ENCODE peak calls at places on chromosome 6, in seven cellular contexts. O, F, J, Q, L, U and N are unnamed samples.

GRCh38 chr6:2376429-2377355 is 131.3 kb upstream of the GMDS start:
- DNase-seq in F (peak), Q (no peak), O (no peak), L (no peak), J (no peak), U (no peak), N (no peak)

GRCh38 chr6:27617046-27617687 is 144.3 kb upstream of the ZNF184 start:
- DNase-seq in J (no peak), L (no peak), Q (no peak), O (peak), F (peak), U (no peak), N (no peak)

GRCh38 chr6:157143885-157144795 is 179.2 kb downstream of the TMEM242 start:
- DNase-seq in J (no peak), U (no peak), L (no peak), Q (no peak), O (no peak), F (no peak), N (no peak)

GRCh38 chr6:92810913-92811312 is 608.4 kb downstream of the EPHA7 start:
- DNase-seq in U (no peak), L (no peak), J (no peak), O (peak), Q (no peak), F (peak), N (peak)

GRCh38 chr6:165876568-165876967 is 213.5 kb upstream of the PDE10A start:
- DNase-seq in L (peak), Q (no peak), J (no peak), U (no peak), F (peak), O (no peak), N (no peak)

GRCh38 chr6:76435174-76435573 is 362.7 kb upstream of the IMPG1 start:
- DNase-seq in Q (no peak), J (no peak), F (no peak), L (no peak), U (no peak), O (no peak), N (no peak)

GRCh38 chr6:70396796-70397729 is 16.2 kb upstream of the FAM135A start:
- DNase-seq in J (no peak), O (no peak), F (no peak), Q (no peak), L (no peak), U (no peak), N (no peak)

GRCh38 chr6:81241717-81242116 is 510.8 kb downstream of the TENT5A start:
- DNase-seq in J (no peak), L (no peak), O (peak), U (peak), Q (no peak), F (peak), N (no peak)

GRCh38 chr6:159761135-159761872 is 541 bp upstream of the ACAT2 start:
- DNase-seq in U (no peak), J (no peak), O (peak), L (peak), F (peak), Q (peak), N (no peak)

GRCh38 chr6:27468334-27468733 is 4.6 kb downstream of the ZNF184 start:
- DNase-seq in F (peak), U (no peak), Q (no peak), L (no peak), O (no peak), J (no peak), N (no peak)

GRCh38 chr6:68572525-68572924 is 62.6 kb upstream of the ADGRB3 start:
- DNase-seq in O (peak), L (no peak), Q (no peak), U (peak), J (no peak), F (peak), N (peak)

GRCh38 chr6:213284-213683 is 79.0 kb upstream of the DUSP22 start:
- DNase-seq in J (no peak), F (no peak), Q (no peak), U (no peak), L (no peak), O (no peak), N (no peak)

GRCh38 chr6:28207244-28208179 is 17.6 kb upstream of the ZSCAN9 start:
- DNase-seq in F (peak), Q (peak), U (no peak), O (peak), L (no peak), J (no peak), N (no peak)

GRCh38 chr6:143677891-143678737 is at the start of gene PHACTR2:
- DNase-seq in Q (peak), O (no peak), L (peak), U (peak), J (peak), F (peak), N (no peak)

GRCh38 chr6:16397623-16398022 is 159.2 kb downstream of the GMPR start:
- DNase-seq in J (no peak), L (no peak), Q (no peak), F (no peak), O (no peak), U (no peak), N (no peak)

GRCh38 chr6:17015144-17015543 is 86.7 kb upstream of the STMND1 start:
- DNase-seq in F (peak), Q (no peak), L (no peak), U (no peak), J (no peak), O (peak), N (no peak)

GRCh38 chr6:132300323-132300949 is 100.8 kb downstream of the MOXD1 start:
- DNase-seq in F (peak), L (no peak), O (peak), Q (no peak), U (peak), J (no peak), N (peak)

GRCh38 chr6:159080217-159080976 is 35.6 kb upstream of the TAGAP start:
- DNase-seq in J (no peak), F (no peak), O (peak), L (peak), Q (no peak), U (no peak), N (no peak)

GRCh38 chr6:124795879-124796838 is 166.1 kb upstream of the RNF217 start:
- DNase-seq in U (no peak), Q (no peak), F (peak), J (no peak), O (peak), L (no peak), N (no peak)

GRCh38 chr6:140921366-140922226 is 1211.1 kb upstream of the GJE1 start:
- DNase-seq in J (no peak), O (peak), Q (no peak), F (peak), L (no peak), U (peak), N (peak)

GRCh38 chr6:147662639-147663038 is 154.1 kb downstream of the SAMD5 start:
- DNase-seq in U (no peak), Q (no peak), F (no peak), J (no peak), O (no peak), L (no peak), N (no peak)

GRCh38 chr6:123316733-123317323 is 319.9 kb downstream of the TRDN start:
- DNase-seq in O (peak), L (no peak), Q (no peak), F (peak), J (no peak), U (no peak), N (no peak)

GRCh38 chr6:149043476-149044130 is 273.9 kb upstream of the TAB2 start:
- DNase-seq in U (peak), L (no peak), J (no peak), O (peak), F (no peak), Q (no peak), N (no peak)

GRCh38 chr6:106637718-106638341 is 8.5 kb downstream of the QRSL1 start:
- DNase-seq in J (no peak), Q (no peak), F (no peak), U (no peak), L (no peak), O (peak), N (peak)

GRCh38 chr6:154969796-154970195 is 25.3 kb upstream of the TIAM2 start:
- DNase-seq in J (no peak), L (no peak), F (peak), O (no peak), U (no peak), Q (no peak), N (no peak)

GRCh38 chr6:89888871-89889270 is 5.4 kb upstream of the GJA10 start:
- DNase-seq in F (peak), Q (no peak), J (no peak), U (no peak), L (no peak), O (no peak), N (no peak)

GRCh38 chr6:168048724-168049025 is 30.3 kb downstream of the FRMD1 start:
- DNase-seq in F (no peak), J (no peak), L (no peak), Q (peak), O (no peak), U (no peak), N (no peak)

GRCh38 chr6:159758031-159759001 is 3.5 kb upstream of the ACAT2 start:
- DNase-seq in Q (no peak), J (no peak), U (no peak), O (no peak), L (no peak), F (peak), N (no peak)

GRCh38 chr6:31464252-31465184 is 33.4 kb upstream of the MICB start:
- DNase-seq in U (no peak), J (no peak), O (no peak), L (no peak), Q (no peak), F (no peak), N (no peak)

GRCh38 chr6:56693246-56693607 is 50.5 kb upstream of the DST start:
- DNase-seq in O (no peak), U (no peak), F (peak), L (peak), Q (peak), J (no peak), N (no peak)

GRCh38 chr6:146358341-146359046 is 185.1 kb upstream of the RAB32 start:
- DNase-seq in L (no peak), O (no peak), Q (no peak), J (no peak), F (peak), U (no peak), N (no peak)
- H3K4me3 ChIP-seq in L (no peak), O (no peak), Q (no peak), J (no peak), F (peak), U (no peak), N (no peak)

DNA sequence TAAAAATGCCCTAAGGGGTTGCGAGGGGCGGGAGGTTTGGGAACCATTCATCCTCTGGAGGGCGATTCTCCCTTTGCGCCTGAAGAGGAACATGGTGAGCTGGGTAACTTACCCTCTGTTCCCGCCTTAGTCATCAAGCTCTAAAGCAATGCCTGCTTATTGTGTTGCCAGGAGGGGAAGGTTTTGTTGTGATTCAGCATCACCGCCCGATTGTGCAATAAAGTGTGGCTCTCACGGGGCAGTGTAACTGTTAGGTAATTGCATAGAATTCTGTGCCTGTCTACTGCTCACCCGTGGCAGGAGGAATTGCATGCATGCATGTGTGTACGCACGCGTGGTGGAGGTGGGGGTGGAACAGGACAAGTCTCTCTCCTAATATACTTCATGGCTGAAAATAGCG is 95.5 kb upstream of the AGPAT4 start:
- DNase-seq in L (no peak), U (no peak), Q (no peak), F (peak), O (no peak), J (no peak), N (no peak)
- H3K4me3 ChIP-seq in L (no peak), U (no peak), Q (no peak), F (no peak), O (no peak), J (no peak), N (no peak)

GRCh38 chr6:18503187-18503586 is 116.0 kb downstream of the RNF144B start:
- DNase-seq in U (no peak), J (no peak), O (no peak), F (no peak), L (no peak), Q (no peak), N (no peak)

GRCh38 chr6:18501313-18502013 is 114.3 kb downstream of the RNF144B start:
- DNase-seq in J (no peak), Q (peak), F (peak), U (no peak), O (no peak), L (peak), N (no peak)

GRCh38 chr6:18506387-18507017 is 119.4 kb downstream of the RNF144B start:
- DNase-seq in F (peak), O (no peak), U (no peak), Q (no peak), L (no peak), J (no peak), N (no peak)

GRCh38 chr6:18504232-18504596 is 117.1 kb downstream of the RNF144B start:
- DNase-seq in J (no peak), F (no peak), U (no peak), L (no peak), Q (no peak), O (no peak), N (no peak)

DNA sequence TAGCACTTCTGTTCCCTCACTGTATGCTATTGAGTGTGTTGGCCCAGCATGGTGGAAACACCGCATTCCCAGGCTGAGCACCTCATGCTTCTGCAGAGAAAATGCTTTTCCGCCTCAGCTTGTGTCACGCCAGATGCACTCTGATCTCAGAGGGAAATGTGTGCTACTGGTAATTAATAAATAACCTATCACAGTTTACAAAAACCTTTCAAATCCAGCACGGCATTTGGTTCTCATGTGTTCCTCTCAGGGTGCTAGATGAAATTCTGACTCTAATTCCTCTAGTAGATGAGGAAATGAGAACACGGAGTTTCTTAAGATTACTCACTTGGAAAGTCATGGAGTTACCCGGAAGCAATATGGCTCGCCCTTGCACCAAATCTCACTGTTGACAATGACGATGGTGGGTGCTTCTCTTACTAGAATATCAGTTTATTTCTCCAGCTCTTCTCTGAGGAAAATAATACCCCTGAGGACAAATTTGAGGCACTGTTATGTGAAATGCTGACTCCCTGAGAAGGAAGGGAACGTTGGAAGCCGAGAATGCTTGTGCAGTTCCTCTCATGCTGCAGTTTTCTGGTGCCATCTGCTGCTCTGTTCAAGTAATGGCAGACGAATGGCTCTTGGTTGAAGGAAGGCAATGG is 116.6 kb downstream of the RNF144B start:
- DNase-seq in F (peak), Q (no peak), L (no peak), U (peak), O (peak), J (peak), N (peak)
- H3K4me3 ChIP-seq in F (peak), Q (no peak), L (peak), U (no peak), O (peak), J (no peak), N (no peak)

DNA sequence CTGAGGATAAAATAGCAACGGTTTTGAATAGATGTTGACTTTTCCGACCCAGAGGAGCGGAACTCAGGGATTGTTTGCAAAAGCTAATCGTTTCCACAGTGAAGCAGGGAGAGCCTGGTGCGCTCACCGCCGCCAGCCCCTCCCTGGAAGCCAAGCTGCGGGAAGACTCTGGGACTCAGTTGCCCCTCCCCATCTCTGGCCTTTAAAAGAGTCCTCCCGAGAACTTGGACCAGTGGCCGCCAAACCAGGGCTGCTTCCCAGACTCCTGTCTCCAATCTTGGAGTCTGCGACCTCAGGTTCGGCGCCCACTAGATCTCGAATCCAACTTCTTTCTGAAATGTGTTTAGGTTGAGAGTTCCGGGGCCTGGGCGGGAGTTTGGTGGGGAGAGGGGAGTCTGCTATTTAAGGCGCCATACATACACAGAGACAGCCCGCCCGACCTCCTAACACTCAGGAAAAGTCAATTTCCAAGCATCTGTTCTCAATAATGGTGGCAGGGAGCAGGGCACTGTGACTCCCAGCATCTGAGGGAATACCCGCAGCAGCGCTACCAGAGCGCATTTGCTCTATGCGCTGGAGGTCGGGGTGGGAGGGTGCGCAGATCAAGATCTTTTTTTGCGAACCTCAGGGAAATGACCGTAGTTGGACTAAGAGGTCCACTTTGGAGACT is 812 bp upstream of the GRIK2 start:
- DNase-seq in Q (no peak), F (no peak), U (no peak), J (no peak), L (no peak), O (no peak), N (no peak)
- H3K4me3 ChIP-seq in Q (no peak), F (peak), U (peak), J (no peak), L (no peak), O (no peak), N (no peak)

DNA sequence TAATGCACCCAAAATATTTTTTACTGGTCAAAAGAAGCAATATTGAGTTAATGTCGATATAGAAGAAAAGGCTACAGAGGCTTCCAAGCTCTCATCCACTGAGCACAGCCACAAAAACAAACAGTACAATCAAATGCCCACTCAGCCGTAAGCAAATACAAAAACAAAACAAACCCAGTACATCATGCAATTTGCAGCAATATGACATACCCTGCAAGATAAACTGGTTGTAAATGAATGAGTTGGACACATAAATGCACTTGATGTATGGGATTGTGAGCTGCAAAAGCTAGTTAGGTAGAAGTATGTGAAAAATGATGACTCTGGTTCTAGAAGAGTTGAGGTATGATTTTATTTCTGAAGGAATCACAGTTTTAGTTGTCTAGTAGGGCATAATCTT is 83.9 kb downstream of the SESN1 start:
- DNase-seq in F (no peak), J (no peak), L (no peak), O (no peak), Q (no peak), U (no peak), N (no peak)
- H3K4me3 ChIP-seq in F (no peak), J (peak), L (no peak), O (no peak), Q (no peak), U (no peak), N (no peak)